ENCODE peak calls at places on chromosomes 2 and 18, in ten cellular contexts. Y, Q, O, W, B, N, P, I, U and C are unnamed samples.

GRCh38 chr18:76859474-76860339 is 37.4 kb downstream of the ZNF236 start:
- DNase-seq in Q (no peak), O (no peak), B (no peak), N (no peak), U (no peak), P (no peak), I (no peak), Y (no peak), W (no peak), C (no peak)

GRCh38 chr2:72963423-72964145 is 46.3 kb downstream of the EMX1 start:
- DNase-seq in N (no peak), Q (no peak), I (no peak), U (no peak), Y (no peak), P (no peak), W (no peak), B (no peak), O (no peak), C (no peak)

GRCh38 chr2:119126650-119127049 is 31.9 kb downstream of the C1QL2 start:
- DNase-seq in N (no peak), W (peak), B (peak), O (peak), U (no peak), Q (no peak), I (no peak), P (peak), Y (peak), C (peak)

GRCh38 chr2:165791811-165792454 is 2.1 kb downstream of the GALNT3 start:
- DNase-seq in U (peak), P (peak), O (no peak), Y (no peak), Q (no peak), I (no peak), B (no peak), N (peak), W (peak), C (no peak)

GRCh38 chr2:230714122-230714453 is 1.4 kb downstream of the CAB39 start:
- DNase-seq in P (peak), B (peak), Q (no peak), O (peak), U (peak), Y (peak), I (peak), W (peak), N (peak), C (no peak)

GRCh38 chr18:48547456-48548403 is 8.9 kb downstream of the CTIF start:
- DNase-seq in P (peak), Q (no peak), O (no peak), W (peak), N (peak), Y (peak), U (peak), I (peak), B (no peak), C (no peak)

GRCh38 chr18:57698571-57699276 is 77.1 kb upstream of the NARS1 start:
- DNase-seq in Y (peak), B (no peak), N (peak), U (peak), Q (no peak), P (no peak), O (no peak), W (peak), I (no peak), C (no peak)

GRCh38 chr2:102872388-102872787 is 110.6 kb downstream of the TMEM182 start:
- DNase-seq in O (no peak), W (no peak), Y (peak), U (no peak), Q (no peak), N (no peak), P (no peak), B (no peak), I (no peak), C (no peak)

GRCh38 chr2:31535753-31536152 is 45.0 kb downstream of the SRD5A2 start:
- DNase-seq in Y (no peak), I (no peak), W (no peak), P (no peak), U (no peak), O (no peak), N (no peak), B (no peak), Q (no peak), C (no peak)

GRCh38 chr2:234254783-234255521 is 204.4 kb downstream of the SPP2 start:
- DNase-seq in P (peak), W (no peak), Q (no peak), O (no peak), Y (no peak), N (no peak), I (no peak), B (no peak), U (peak), C (no peak)

GRCh38 chr2:100193334-100193733 is 50.9 kb upstream of the AFF3 start:
- DNase-seq in U (no peak), P (no peak), B (no peak), N (no peak), O (no peak), I (no peak), Y (no peak), W (no peak), Q (no peak), C (no peak)

GRCh38 chr2:108279468-108279867 is 9.2 kb upstream of the SULT1C2 start:
- DNase-seq in I (no peak), Y (no peak), P (no peak), O (no peak), U (no peak), N (no peak), B (no peak), Q (no peak), W (no peak), C (no peak)

GRCh38 chr2:1868683-1869141 is 124.4 kb upstream of the PXDN start:
- DNase-seq in Y (no peak), N (no peak), W (no peak), Q (no peak), B (no peak), I (no peak), P (no peak), U (no peak), O (no peak), C (no peak)

GRCh38 chr2:98586466-98587140 is 21.7 kb downstream of the COA5 start:
- DNase-seq in W (no peak), N (no peak), I (no peak), U (no peak), B (no peak), P (no peak), Y (no peak), Q (no peak), O (no peak), C (no peak)

GRCh38 chr18:45569566-45569965 is 45.7 kb upstream of the SLC14A2 start:
- DNase-seq in B (no peak), W (no peak), Q (no peak), P (no peak), I (no peak), Y (no peak), U (no peak), O (no peak), N (peak), C (no peak)

GRCh38 chr2:74739129-74739528 is 85.1 kb downstream of the SEMA4F start:
- DNase-seq in N (no peak), Y (no peak), I (no peak), U (no peak), W (no peak), P (no peak), B (no peak), Q (no peak), O (no peak), C (no peak)

GRCh38 chr2:182907081-182907830 is 40.8 kb upstream of the FRZB start:
- DNase-seq in O (no peak), B (no peak), I (no peak), N (no peak), Q (no peak), W (no peak), U (no peak), P (no peak), Y (peak), C (no peak)

GRCh38 chr18:23231340-23232021 is 96.2 kb downstream of the CABLES1 start:
- DNase-seq in O (no peak), Y (peak), I (peak), W (peak), B (peak), N (peak), Q (no peak), U (peak), P (peak), C (no peak)

GRCh38 chr2:8132371-8132831 is 549.5 kb upstream of the ID2 start:
- DNase-seq in N (peak), U (no peak), B (no peak), Y (peak), O (no peak), I (no peak), W (no peak), P (no peak), Q (no peak), C (no peak)

GRCh38 chr2:55779459-55780421 is 86.1 kb upstream of the PNPT1 start:
- DNase-seq in B (no peak), I (peak), O (peak), P (peak), U (peak), Q (no peak), W (peak), N (peak), Y (peak), C (no peak)

GRCh38 chr18:13051950-13052349 is 60.8 kb downstream of the CEP192 start:
- DNase-seq in P (no peak), W (no peak), I (no peak), O (no peak), U (no peak), N (no peak), Q (no peak), Y (no peak), B (no peak), C (no peak)

GRCh38 chr18:41075212-41075611 is 879.8 kb upstream of the PIK3C3 start:
- DNase-seq in P (peak), I (peak), N (peak), Y (peak), U (no peak), Q (no peak), W (peak), B (no peak), O (no peak), C (no peak)

GRCh38 chr18:49021076-49021432 is 70.3 kb upstream of the SMAD7 start:
- DNase-seq in I (no peak), U (no peak), W (no peak), N (no peak), P (no peak), B (no peak), Y (no peak), Q (no peak), O (no peak), C (no peak)

GRCh38 chr2:60707750-60708371 is 48.2 kb upstream of the PAPOLG start:
- DNase-seq in I (peak), P (peak), Q (no peak), B (no peak), O (peak), U (peak), Y (peak), N (peak), W (peak), C (peak)

GRCh38 chr2:234840336-234840735 is 111.5 kb upstream of the SH3BP4 start:
- DNase-seq in O (peak), Q (no peak), I (peak), N (peak), W (peak), U (peak), P (peak), Y (peak), B (no peak), C (no peak)

GRCh38 chr2:165305391-165306096 is 66.3 kb downstream of the SCN2A start:
- DNase-seq in I (no peak), O (no peak), Q (no peak), N (no peak), Y (no peak), P (no peak), B (no peak), W (no peak), U (no peak), C (no peak)

GRCh38 chr18:61752973-61753372 is 139.8 kb downstream of the RNF152 start:
- DNase-seq in I (no peak), Y (no peak), Q (no peak), P (no peak), B (no peak), O (no peak), W (no peak), N (no peak), U (no peak), C (no peak)

GRCh38 chr2:113102133-113102532 is 25.3 kb upstream of the IL1RN start:
- DNase-seq in N (no peak), O (no peak), U (no peak), P (no peak), W (no peak), Q (no peak), I (no peak), Y (no peak), B (no peak), C (no peak)

GRCh38 chr2:113098532-113098931 is 28.9 kb upstream of the IL1RN start:
- DNase-seq in Y (no peak), P (no peak), B (no peak), W (no peak), O (no peak), N (no peak), I (no peak), U (no peak), Q (no peak), C (no peak)

GRCh38 chr2:113103277-113103676 is 24.1 kb upstream of the IL1RN start:
- DNase-seq in P (no peak), W (no peak), B (no peak), O (no peak), I (no peak), U (no peak), N (no peak), Q (no peak), Y (no peak), C (no peak)

DNA sequence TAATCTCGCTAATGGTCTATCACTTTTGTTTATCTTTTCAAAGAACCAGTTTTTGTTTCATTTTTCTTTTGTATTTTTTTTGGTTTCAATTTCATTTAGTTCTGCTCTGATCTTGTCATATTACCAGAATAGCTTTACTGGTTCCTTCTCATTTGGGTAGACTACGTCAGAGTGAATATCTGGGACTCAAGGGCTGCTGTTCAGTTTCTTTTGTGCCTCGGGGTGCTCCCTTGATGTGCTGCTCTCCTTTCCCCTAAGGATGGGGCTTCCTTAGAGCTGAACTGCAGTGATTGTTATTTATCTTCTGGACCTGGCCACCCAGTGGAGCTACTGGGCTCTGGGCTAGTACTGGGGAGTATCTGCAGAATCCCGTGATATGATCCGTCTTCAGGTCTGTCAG is 29.3 kb upstream of the IL1RN start:
- DNase-seq in O (no peak), U (no peak), Q (no peak), P (no peak), B (no peak), I (no peak), N (no peak), W (no peak), Y (no peak), C (no peak)
- TF ChIP-seq CTCF in O (no peak), U (no peak), Q (no peak), P (no peak), B (no peak), I (no peak), N (no peak), W (no peak), Y (no peak), C (no peak)

GRCh38 chr2:229343661-229344060 is 72.6 kb upstream of the PID1 start:
- DNase-seq in Q (no peak), P (peak), U (no peak), W (no peak), I (no peak), B (no peak), N (no peak), O (no peak), Y (no peak), C (no peak)

GRCh38 chr2:229340086-229340760 is 69.1 kb upstream of the PID1 start:
- DNase-seq in Y (peak), Q (no peak), I (peak), U (no peak), B (no peak), O (no peak), W (peak), P (no peak), N (peak), C (no peak)

GRCh38 chr2:229339613-229340012 is 68.5 kb upstream of the PID1 start:
- DNase-seq in P (no peak), B (no peak), W (peak), Y (peak), I (peak), U (no peak), Q (no peak), N (peak), O (no peak), C (no peak)

GRCh38 chr2:229344151-229344551 is 73.1 kb upstream of the PID1 start:
- DNase-seq in P (peak), Q (no peak), W (peak), O (no peak), U (no peak), B (no peak), N (peak), I (peak), Y (peak), C (no peak)

DNA sequence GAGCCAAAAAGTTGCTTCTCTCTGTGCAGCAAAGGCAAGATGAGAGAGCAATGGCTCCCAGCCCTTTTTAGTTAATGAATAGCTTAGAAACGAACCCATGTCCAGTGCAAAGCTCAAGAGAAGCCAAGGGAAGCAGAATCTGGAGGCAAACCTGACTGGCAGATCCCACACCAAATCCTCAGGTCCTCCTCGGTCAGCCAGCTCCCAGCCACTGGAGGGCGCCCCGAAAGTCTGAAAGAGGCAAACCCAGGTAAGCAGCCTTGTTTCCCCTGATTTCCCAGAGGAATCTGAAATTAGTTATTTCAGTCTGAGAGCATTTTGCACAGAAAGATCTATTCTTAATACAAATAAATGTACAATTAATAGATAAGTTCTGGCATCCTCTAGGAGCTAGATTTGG is 71.3 kb upstream of the PID1 start:
- DNase-seq in I (no peak), B (no peak), P (peak), U (no peak), W (no peak), Y (peak), N (no peak), O (peak), Q (no peak), C (peak)
- TF ChIP-seq CTCF in I (peak), B (no peak), P (no peak), U (peak), W (peak), Y (peak), N (peak), O (peak), Q (no peak), C (peak)

GRCh38 chr2:111616651-111617218 is 267.3 kb downstream of the ANAPC1 start:
- DNase-seq in P (no peak), Q (no peak), B (no peak), W (no peak), O (no peak), Y (no peak), I (no peak), N (no peak), U (no peak), C (no peak)

GRCh38 chr2:111617804-111618576 is 266.0 kb downstream of the ANAPC1 start:
- DNase-seq in N (peak), Y (no peak), I (no peak), B (no peak), O (no peak), U (no peak), Q (no peak), P (no peak), W (no peak), C (no peak)

GRCh38 chr2:111617299-111617803 is 266.6 kb downstream of the ANAPC1 start:
- DNase-seq in I (no peak), W (no peak), Q (no peak), P (peak), Y (no peak), N (peak), B (no peak), O (no peak), U (peak), C (no peak)

GRCh38 chr2:111618577-111618930 is 265.4 kb downstream of the ANAPC1 start:
- DNase-seq in Q (no peak), W (peak), N (peak), B (no peak), U (no peak), O (no peak), P (no peak), I (no peak), Y (peak), C (no peak)

DNA sequence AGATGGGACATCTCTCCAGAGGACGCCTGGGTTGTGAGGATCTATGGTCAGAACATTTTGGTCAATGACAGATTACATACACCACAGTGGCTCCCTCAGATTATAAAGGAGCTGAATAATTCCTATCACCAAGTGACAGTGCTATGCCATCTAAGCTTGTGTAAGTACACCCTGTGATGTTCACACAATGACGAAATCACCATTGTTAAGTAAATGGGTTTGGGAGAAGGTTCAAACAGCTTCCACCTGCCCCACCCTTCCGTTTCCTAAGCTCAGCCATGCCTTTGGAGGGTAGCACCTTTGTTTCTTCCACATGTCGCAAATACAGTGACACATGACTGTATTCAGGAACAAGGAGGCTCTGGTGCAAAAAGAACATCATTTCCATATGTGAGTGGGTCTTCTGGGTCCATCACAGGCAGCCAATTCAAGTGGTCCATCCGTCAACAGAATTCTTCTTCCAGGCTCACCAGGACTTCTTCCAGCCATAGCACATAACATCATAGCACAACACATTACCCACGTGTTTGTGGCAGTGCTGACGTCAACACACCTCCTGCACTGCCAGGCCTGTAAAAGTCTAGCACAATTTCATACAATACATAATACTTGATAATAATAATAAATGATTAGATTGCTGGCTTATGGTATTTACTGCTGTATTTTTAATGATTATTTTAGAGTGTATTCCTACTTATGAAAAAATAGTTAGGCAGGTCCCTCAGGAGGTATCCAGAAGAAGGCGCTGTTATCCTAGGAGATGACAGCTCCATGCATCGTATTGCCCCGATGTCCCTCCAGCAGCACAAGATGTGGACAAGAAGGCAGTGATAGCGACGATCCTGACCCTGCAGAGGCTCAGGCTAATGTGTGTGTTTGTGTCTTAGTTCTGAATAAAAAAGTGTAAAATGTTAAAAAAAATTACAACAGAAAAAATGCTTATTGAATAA is 264.8 kb downstream of the ANAPC1 start:
- DNase-seq in Y (peak), U (no peak), I (no peak), B (no peak), P (no peak), O (no peak), W (no peak), Q (no peak), N (peak), C (no peak)
- TF ChIP-seq CTCF in Y (peak), U (no peak), I (no peak), B (no peak), P (no peak), O (peak), W (no peak), Q (no peak), N (no peak), C (no peak)

GRCh38 chr2:41409328-41409727 is 638.5 kb upstream of the PKDCC start:
- DNase-seq in I (no peak), B (no peak), P (no peak), Q (no peak), N (no peak), W (no peak), O (no peak), Y (no peak), U (no peak), C (no peak)

GRCh38 chr2:41414486-41415230 is 633.2 kb upstream of the PKDCC start:
- DNase-seq in U (peak), Q (no peak), P (peak), W (no peak), B (no peak), N (peak), Y (peak), O (peak), I (peak), C (peak)

GRCh38 chr2:41413813-41414485 is 633.9 kb upstream of the PKDCC start:
- DNase-seq in O (no peak), P (no peak), I (no peak), Q (no peak), U (no peak), N (no peak), B (no peak), W (no peak), Y (no peak), C (no peak)

GRCh38 chr2:41405429-41405828 is 642.4 kb upstream of the PKDCC start:
- DNase-seq in O (no peak), Q (no peak), I (no peak), N (no peak), Y (no peak), W (no peak), B (no peak), P (no peak), U (no peak), C (no peak)

DNA sequence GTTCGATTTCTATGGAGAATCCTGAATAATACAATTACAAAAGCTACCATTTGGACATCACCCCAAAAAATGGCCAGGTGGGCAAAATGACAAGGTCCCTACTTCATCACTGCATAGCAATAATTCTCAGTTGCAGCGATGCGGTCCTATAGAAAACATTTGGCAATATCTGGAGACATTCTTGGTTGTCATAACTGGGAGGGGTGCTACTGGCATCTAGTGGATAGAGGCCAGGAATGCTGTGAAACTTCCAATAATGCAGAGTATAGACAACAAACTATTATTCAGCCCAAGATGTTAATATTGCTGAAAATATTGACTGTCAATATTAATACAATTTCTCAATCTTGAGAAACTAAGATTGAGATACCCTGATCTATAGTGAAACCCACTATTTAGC is 637.8 kb upstream of the PKDCC start:
- DNase-seq in W (no peak), Y (no peak), O (no peak), Q (no peak), I (no peak), U (no peak), N (no peak), B (no peak), P (no peak), C (no peak)
- TF ChIP-seq CTCF in W (no peak), Y (no peak), O (no peak), Q (no peak), I (no peak), U (no peak), N (no peak), B (no peak), P (no peak), C (no peak)